ENCODE peak calls at places on chromosomes 12 and 14, in four cellular contexts. U is GM06990, I is kidney, G is foreskin keratinocyte. W is an unnamed sample.

GRCh38 chr14:88518592-88519512 is 36.0 kb downstream of the PTPN21 start:
- DNase-seq in G (peak), U (no peak), I (no peak), W (no peak)

GRCh38 chr12:128745772-128746689 is 77.7 kb downstream of the SLC15A4 start:
- DNase-seq in U (no peak), I (no peak), G (no peak), W (no peak)

GRCh38 chr12:109422251-109422650 is 54.8 kb downstream of the KCTD10 start:
- DNase-seq in U (no peak), G (no peak), I (no peak), W (no peak)

GRCh38 chr12:54936736-54937135 is 47.8 kb downstream of the TESPA1 start:
- DNase-seq in I (no peak), G (peak), U (no peak), W (no peak)

GRCh38 chr12:6375269-6376078 is at the start of gene SCNN1A:
- DNase-seq in I (peak), G (no peak), U (no peak), W (no peak)

GRCh38 chr14:71538949-71539659 is 393.1 kb upstream of the RGS6 start:
- DNase-seq in G (no peak), U (no peak), I (no peak), W (no peak)

GRCh38 chr12:107064687-107065086 is 28.7 kb downstream of the CRY1 start:
- DNase-seq in U (no peak), G (no peak), I (no peak), W (no peak)

GRCh38 chr12:57085999-57086950 is 2.6 kb upstream of the NAB2 start:
- DNase-seq in I (peak), G (peak), U (peak), W (peak)

GRCh38 chr14:77722301-77722700 is 14.4 kb downstream of the SLIRP start:
- DNase-seq in I (no peak), U (no peak), G (no peak), W (no peak)

GRCh38 chr12:69404851-69405365 is 45.4 kb downstream of the YEATS4 start:
- DNase-seq in U (no peak), G (peak), I (no peak), W (no peak)

GRCh38 chr14:106844608-106845285 is 1318.4 kb downstream of the TMEM121 start:
- DNase-seq in G (no peak), I (peak), U (peak), W (peak)

GRCh38 chr12:88615490-88615889 is 35.2 kb upstream of the KITLG start:
- DNase-seq in I (no peak), U (no peak), G (peak), W (no peak)

GRCh38 chr14:104684449-104684821 is 5.0 kb upstream of the INF2 start:
- DNase-seq in I (peak), G (no peak), U (no peak), W (no peak)

GRCh38 chr14:49908433-49908782 is 15.5 kb downstream of the ARF6 start:
- DNase-seq in I (no peak), U (no peak), G (peak), W (no peak)

GRCh38 chr12:58369576-58369975 is 428.2 kb downstream of the ATP23 start:
- DNase-seq in I (no peak), G (peak), U (no peak), W (no peak)

GRCh38 chr12:57521475-57522018 is 1.1 kb upstream of the MBD6 start:
- DNase-seq in I (peak), G (no peak), U (no peak), W (no peak)

GRCh38 chr12:44748950-44749468 is 127.1 kb downstream of the NELL2 start:
- DNase-seq in I (no peak), G (no peak), U (no peak), W (no peak)

GRCh38 chr14:99636487-99636886 is 8.4 kb upstream of the HHIPL1 start:
- DNase-seq in U (no peak), I (no peak), G (no peak), W (no peak)

GRCh38 chr14:31205681-31206535 is 1.7 kb downstream of the HECTD1 start:
- DNase-seq in U (no peak), I (no peak), G (peak), W (peak)

GRCh38 chr12:6792522-6793201 is 3.3 kb downstream of the CD4 start:
- DNase-seq in U (no peak), I (no peak), G (no peak), W (no peak)

DNA sequence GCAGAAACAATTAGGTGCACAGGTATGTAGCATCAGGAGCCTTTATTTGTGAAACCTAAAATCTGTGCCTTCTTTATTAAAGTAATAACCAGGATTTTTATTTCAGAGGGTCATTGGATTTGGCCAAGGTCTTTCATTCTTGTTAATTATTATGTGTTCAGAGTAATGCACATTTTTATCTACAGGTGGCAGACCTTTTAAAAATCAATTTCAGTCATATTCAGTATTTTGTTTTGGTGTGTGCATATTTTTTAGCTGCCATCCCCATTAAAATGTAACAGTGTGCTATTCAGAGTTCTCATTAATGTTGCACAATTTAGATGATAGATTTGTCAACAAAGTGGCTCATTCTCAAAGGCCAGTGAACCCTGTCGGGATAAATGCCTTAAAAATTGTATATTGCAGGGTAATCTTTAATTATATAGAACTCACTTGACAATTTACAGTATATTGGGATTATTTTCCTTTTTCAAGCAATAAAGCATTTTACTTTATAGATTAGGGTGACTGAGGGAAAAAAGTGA is 319.3 kb upstream of the SOX5 start:
- DNase-seq in I (no peak), G (no peak), U (no peak), W (no peak)
- TF ChIP-seq CTCF in I (no peak), G (peak), U (no peak), W (no peak)

DNA sequence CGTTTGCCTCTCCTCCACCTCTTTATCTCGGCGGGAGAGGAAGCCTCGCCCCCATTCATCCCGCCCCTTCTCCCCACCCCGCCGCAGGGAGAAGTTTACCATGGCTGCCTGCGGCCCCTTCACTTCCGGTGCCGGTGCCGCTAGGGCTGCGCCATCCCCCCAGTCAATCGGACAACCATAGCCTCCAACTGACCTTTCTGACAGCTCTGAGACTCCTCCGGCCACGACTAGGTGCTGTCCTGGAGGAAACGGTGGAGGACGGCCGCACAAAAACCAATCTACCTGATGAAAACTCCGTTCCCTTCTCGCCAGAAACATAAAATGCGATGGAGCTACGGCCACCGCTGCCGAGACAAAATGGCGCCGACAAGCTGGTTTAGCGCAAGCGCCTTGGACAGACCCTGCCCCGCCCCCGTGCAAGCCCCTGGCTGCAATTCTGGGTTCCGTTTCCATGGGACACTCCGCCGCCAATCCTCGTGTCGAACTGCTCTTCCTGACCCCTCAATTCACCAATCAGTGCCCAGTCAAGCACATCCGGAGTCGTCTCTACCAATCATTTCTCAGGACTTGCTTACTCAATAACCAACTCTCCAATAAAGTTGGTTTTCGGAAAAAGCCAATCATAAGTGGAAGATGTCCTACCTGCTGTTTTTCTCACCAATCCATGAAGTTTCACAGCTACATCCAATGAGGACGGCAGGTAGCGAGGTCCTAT is 436 bp upstream of the ARID4A start:
- DNase-seq in I (peak), G (peak), U (peak), W (peak)
- TF ChIP-seq CTCF in I (peak), G (peak), U (peak), W (no peak)

DNA sequence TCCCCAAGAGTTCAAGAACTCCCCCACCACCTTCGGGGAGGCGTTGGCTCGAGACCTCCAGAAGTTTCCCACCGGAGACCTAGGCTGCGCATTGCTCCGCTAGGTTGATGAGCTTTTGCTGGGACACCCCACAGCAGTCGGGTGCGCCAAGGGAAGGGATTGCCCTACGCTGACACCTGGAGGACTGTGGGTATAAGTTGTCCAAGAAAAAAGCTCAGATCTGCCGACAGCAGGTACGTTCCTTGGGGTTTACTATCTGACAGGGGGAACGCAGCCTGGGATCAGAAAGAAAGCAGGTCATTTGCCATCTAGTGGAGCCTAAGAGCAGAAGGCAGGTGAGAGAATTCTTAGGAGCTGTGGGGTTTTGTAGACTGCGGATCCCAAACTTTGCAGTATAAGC is 98.8 kb downstream of the FRMD6 start:
- DNase-seq in I (no peak), G (no peak), U (no peak), W (no peak)
- TF ChIP-seq CTCF in I (no peak), G (no peak), U (no peak), W (no peak)

DNA sequence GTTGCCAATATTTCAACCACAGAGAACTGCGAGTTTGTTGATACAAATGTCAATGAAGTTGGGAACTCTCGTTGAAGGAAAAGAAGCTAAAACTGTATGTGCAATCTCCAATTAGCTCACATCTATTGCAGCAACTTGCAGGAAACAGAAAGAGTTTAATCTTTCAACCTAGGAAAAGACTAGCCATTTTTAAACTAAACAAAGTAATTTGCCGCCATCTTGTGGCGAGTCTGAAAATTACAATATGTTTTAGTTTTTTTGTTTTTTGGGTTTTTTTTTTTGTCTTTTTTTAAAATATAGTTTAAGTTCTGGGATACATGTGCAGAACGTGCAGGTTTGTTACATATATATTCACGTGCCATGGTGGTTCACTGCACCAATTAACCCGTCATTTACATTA is 131.2 kb upstream of the FOXG1 start:
- DNase-seq in G (peak), U (peak), I (no peak), W (no peak)
- TF ChIP-seq CTCF in G (peak), U (peak), I (peak), W (peak)

GRCh38 chr14:75577724-75578098 is 709 bp upstream of the FLVCR2 start:
- DNase-seq in G (peak), I (peak), U (peak), W (peak)
- TF ChIP-seq CTCF in G (peak), I (peak), U (peak), W (peak)

GRCh38 chr14:91750634-91751198 is 18.8 kb upstream of the CATSPERB start:
- DNase-seq in G (no peak), I (no peak), U (no peak), W (no peak)
- TF ChIP-seq CTCF in G (no peak), I (no peak), U (no peak), W (no peak)

GRCh38 chr12:56079729-56080555 is at the start of gene ERBB3:
- DNase-seq in I (peak), U (peak), G (peak), W (peak)

GRCh38 chr12:56082382-56082781 is 2.4 kb downstream of the ERBB3 start:
- DNase-seq in G (no peak), I (no peak), U (no peak), W (no peak)

GRCh38 chr12:56081393-56082347 is 1.7 kb downstream of the ERBB3 start:
- DNase-seq in I (no peak), U (no peak), G (no peak), W (no peak)

GRCh38 chr12:56078931-56079728 is 835 bp upstream of the ERBB3 start:
- DNase-seq in G (peak), U (peak), I (peak), W (peak)

DNA sequence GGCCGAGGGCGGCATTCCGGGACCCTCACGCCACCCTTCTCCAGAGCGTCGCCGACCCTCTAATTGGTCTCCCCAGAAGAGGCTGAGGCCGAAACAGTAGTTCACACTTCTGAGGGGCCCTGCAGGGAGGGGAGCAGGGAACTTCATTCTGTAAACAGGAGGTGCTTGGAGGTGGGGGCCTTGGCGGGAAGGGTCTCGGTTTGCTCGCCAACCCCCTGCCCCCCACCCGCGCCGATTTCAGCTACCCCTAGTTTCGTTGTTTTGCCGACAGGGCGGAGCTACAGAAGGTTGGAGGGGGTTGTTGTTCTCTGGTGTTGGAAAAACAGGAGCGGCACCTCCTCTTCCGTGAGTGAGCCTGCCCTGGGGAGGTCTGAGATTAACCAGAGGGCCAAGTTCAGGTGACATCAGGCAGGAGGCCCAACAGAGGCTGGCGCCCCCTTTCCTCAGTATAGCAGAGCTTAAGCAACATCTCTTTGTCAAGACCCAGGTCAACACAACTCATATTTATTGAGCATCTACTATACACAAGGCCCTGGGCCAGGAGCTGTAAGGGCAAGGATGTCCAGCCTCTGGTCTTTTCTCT is 682 bp downstream of the ERBB3 start:
- DNase-seq in U (no peak), G (peak), I (no peak), W (no peak)
- TF ChIP-seq CTCF in U (no peak), G (no peak), I (no peak), W (no peak)

GRCh38 chr12:32671930-32672785 is 6.9 kb upstream of the DNM1L start:
- DNase-seq in I (no peak), G (peak), U (no peak), W (peak)
- TF ChIP-seq CTCF in I (peak), G (peak), U (peak), W (peak)

GRCh38 chr14:93906341-93907329 is 20.5 kb upstream of the FAM181A start:
- DNase-seq in U (no peak), I (peak), G (peak), W (peak)

GRCh38 chr14:93902619-93903307 is 24.4 kb upstream of the FAM181A start:
- DNase-seq in G (no peak), I (peak), U (no peak), W (no peak)

GRCh38 chr14:93901813-93902212 is 25.3 kb upstream of the FAM181A start:
- DNase-seq in U (no peak), G (no peak), I (no peak), W (no peak)

GRCh38 chr14:93905623-93906022 is 21.5 kb upstream of the FAM181A start:
- DNase-seq in U (no peak), G (no peak), I (peak), W (no peak)

GRCh38 chr14:93903342-93904184 is 23.6 kb upstream of the FAM181A start:
- DNase-seq in I (peak), G (no peak), U (no peak), W (no peak)
- TF ChIP-seq CTCF in I (peak), G (peak), U (peak), W (no peak)

GRCh38 chr12:53292441-53292840 is 2.9 kb upstream of the PFDN5 start:
- DNase-seq in U (no peak), I (no peak), G (no peak), W (no peak)

GRCh38 chr12:53295891-53296219 is 513 bp downstream of the PFDN5 start:
- DNase-seq in I (no peak), U (no peak), G (no peak), W (no peak)

GRCh38 chr12:53299101-53299453 is 418 bp upstream of the MYG1 start:
- DNase-seq in I (no peak), U (no peak), G (peak), W (no peak)

GRCh38 chr12:53298154-53298553 is 1.3 kb upstream of the MYG1 start:
- DNase-seq in I (no peak), G (peak), U (no peak), W (no peak)

GRCh38 chr12:53295070-53295890 is at the start of gene PFDN5:
- DNase-seq in U (peak), I (peak), G (peak), W (peak)
- TF ChIP-seq CTCF in U (no peak), I (no peak), G (no peak), W (no peak)

W was measured in GM20000.